ENCODE peak calls at places on chromosomes 6 and 20, in five cellular contexts. One of them, this sample, is unnamed.

GRCh38 chr6:100554228-100554627 is 89.5 kb upstream of the SIM1 start:
- DNase-seq in transverse colon: no peak
- DNase-seq in lung: no peak
- DNase-seq in A549: no peak
- DNase-seq in fibroblast of lung: no peak
- DNase-seq in this sample: no peak

GRCh38 chr20:51639206-51639832 is 96.8 kb upstream of the NFATC2 start:
- DNase-seq in transverse colon: peak; percentile 66
- DNase-seq in lung: peak; percentile 58
- DNase-seq in A549: peak; percentile 74
- DNase-seq in fibroblast of lung: peak; percentile 75
- DNase-seq in this sample: peak; percentile 68

GRCh38 chr6:116887884-116888283 is 10.8 kb downstream of the RFX6 start:
- DNase-seq in transverse colon: no peak
- DNase-seq in lung: no peak
- DNase-seq in A549: no peak
- DNase-seq in fibroblast of lung: no peak
- DNase-seq in this sample: no peak

GRCh38 chr6:30541515-30542403 is 14.5 kb downstream of the GNL1 start:
- DNase-seq in transverse colon: peak; percentile 82
- DNase-seq in lung: peak; percentile 74
- DNase-seq in A549: peak; percentile 52
- DNase-seq in fibroblast of lung: peak; percentile 92
- DNase-seq in this sample: peak; percentile 93

GRCh38 chr6:46452312-46452917 is 38.8 kb downstream of the RCAN2 start:
- DNase-seq in transverse colon: no peak
- DNase-seq in lung: no peak
- DNase-seq in A549: no peak
- DNase-seq in fibroblast of lung: no peak
- DNase-seq in this sample: no peak

GRCh38 chr6:158835616-158836221 is 16.6 kb upstream of the EZR start:
- DNase-seq in transverse colon: peak; percentile 63
- DNase-seq in lung: peak; percentile 68
- DNase-seq in A549: no peak
- DNase-seq in fibroblast of lung: peak; percentile 77
- DNase-seq in this sample: peak; percentile 71

GRCh38 chr6:126886106-126886505 is 232.4 kb upstream of the RSPO3 start:
- DNase-seq in transverse colon: no peak
- DNase-seq in lung: no peak
- DNase-seq in A549: no peak
- DNase-seq in fibroblast of lung: no peak
- DNase-seq in this sample: no peak

GRCh38 chr6:17004269-17004668 is 97.6 kb upstream of the STMND1 start:
- DNase-seq in transverse colon: no peak
- DNase-seq in lung: no peak
- DNase-seq in A549: no peak
- DNase-seq in fibroblast of lung: peak; percentile 33
- DNase-seq in this sample: no peak

GRCh38 chr6:79373880-79374279 is 139.4 kb upstream of the HMGN3 start:
- DNase-seq in transverse colon: no peak
- DNase-seq in lung: no peak
- DNase-seq in A549: no peak
- DNase-seq in fibroblast of lung: no peak
- DNase-seq in this sample: no peak

GRCh38 chr20:4802522-4802921 is 80.8 kb downstream of the PRND start:
- DNase-seq in transverse colon: no peak
- DNase-seq in lung: no peak
- DNase-seq in A549: no peak
- DNase-seq in fibroblast of lung: no peak
- DNase-seq in this sample: no peak

GRCh38 chr6:33112148-33112547 is 36.4 kb downstream of the HLA-DPB1 start:
- DNase-seq in transverse colon: no peak
- DNase-seq in lung: peak; percentile 58
- DNase-seq in A549: no peak
- DNase-seq in fibroblast of lung: peak; percentile 55
- DNase-seq in this sample: no peak

GRCh38 chr6:88823998-88824397 is 139.4 kb downstream of the RNGTT start:
- DNase-seq in transverse colon: no peak
- DNase-seq in lung: no peak
- DNase-seq in A549: no peak
- DNase-seq in fibroblast of lung: peak; percentile 32
- DNase-seq in this sample: no peak

GRCh38 chr6:35778437-35778836 is 2.0 kb downstream of the CLPSL2 start:
- DNase-seq in transverse colon: no peak
- DNase-seq in lung: no peak
- DNase-seq in A549: no peak
- DNase-seq in fibroblast of lung: no peak
- DNase-seq in this sample: no peak

GRCh38 chr6:104887350-104887749 is 27.6 kb upstream of the HACE1 start:
- DNase-seq in transverse colon: no peak
- DNase-seq in lung: no peak
- DNase-seq in A549: no peak
- DNase-seq in fibroblast of lung: peak; percentile 29
- DNase-seq in this sample: no peak

GRCh38 chr6:49634080-49634810 is 2.4 kb downstream of the RHAG start:
- DNase-seq in transverse colon: no peak
- DNase-seq in lung: no peak
- DNase-seq in A549: no peak
- DNase-seq in fibroblast of lung: no peak
- DNase-seq in this sample: no peak

GRCh38 chr6:114783083-114783482 is 440.3 kb upstream of the HS3ST5 start:
- DNase-seq in transverse colon: no peak
- DNase-seq in lung: no peak
- DNase-seq in A549: no peak
- DNase-seq in fibroblast of lung: no peak
- DNase-seq in this sample: no peak

DNA sequence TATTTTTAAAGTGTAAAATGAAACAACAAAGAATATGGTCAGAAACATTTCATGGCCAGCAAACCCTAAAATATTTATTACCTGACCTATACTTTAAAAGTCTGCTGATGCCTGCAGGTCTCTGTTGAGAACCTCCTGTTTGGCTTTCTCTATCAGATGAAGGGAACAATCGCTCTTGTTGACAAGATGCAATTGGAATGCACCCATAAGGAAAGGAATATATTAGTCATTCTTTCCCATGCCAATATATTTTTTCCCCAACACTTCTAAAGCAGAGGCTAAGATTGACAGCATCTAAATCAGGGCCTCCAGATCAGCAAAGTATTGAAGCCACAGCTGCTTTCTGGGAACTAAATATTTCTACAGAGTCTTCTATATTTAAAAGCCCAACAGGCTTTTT is 897.8 kb downstream of the EPHA7 start:
- DNase-seq in transverse colon: no peak
- DNase-seq in lung: no peak
- DNase-seq in A549: no peak
- DNase-seq in fibroblast of lung: no peak
- DNase-seq in this sample: no peak
- TF ChIP-seq CTCF in transverse colon: no peak
- TF ChIP-seq CTCF in lung: no peak
- TF ChIP-seq CTCF in A549: no peak
- TF ChIP-seq CTCF in fibroblast of lung: no peak
- TF ChIP-seq CTCF in this sample: no peak

GRCh38 chr20:45301824-45302251 is 4.8 kb upstream of the RBPJL start:
- DNase-seq in transverse colon: no peak
- DNase-seq in lung: no peak
- DNase-seq in A549: no peak
- DNase-seq in fibroblast of lung: no peak
- DNase-seq in this sample: no peak

GRCh38 chr20:45303586-45304463 is 2.8 kb upstream of the RBPJL start:
- DNase-seq in transverse colon: no peak
- DNase-seq in lung: no peak
- DNase-seq in A549: no peak
- DNase-seq in fibroblast of lung: no peak
- DNase-seq in this sample: no peak

GRCh38 chr20:45297786-45298497 is 8.7 kb upstream of the RBPJL start:
- DNase-seq in transverse colon: no peak
- DNase-seq in lung: no peak
- DNase-seq in A549: no peak
- DNase-seq in fibroblast of lung: no peak
- DNase-seq in this sample: no peak

GRCh38 chr20:45299786-45300185 is 6.9 kb upstream of the RBPJL start:
- DNase-seq in transverse colon: no peak
- DNase-seq in lung: no peak
- DNase-seq in A549: no peak
- DNase-seq in fibroblast of lung: no peak
- DNase-seq in this sample: no peak

GRCh38 chr20:45300961-45301360 is 5.7 kb upstream of the RBPJL start:
- DNase-seq in transverse colon: no peak
- DNase-seq in lung: no peak
- DNase-seq in A549: peak; percentile 71
- DNase-seq in fibroblast of lung: no peak
- DNase-seq in this sample: no peak
- TF ChIP-seq CTCF in transverse colon: no peak
- TF ChIP-seq CTCF in lung: no peak
- TF ChIP-seq CTCF in A549: no peak
- TF ChIP-seq CTCF in fibroblast of lung: peak; percentile 11
- TF ChIP-seq CTCF in this sample: peak; percentile 8

GRCh38 chr20:57692393-57692792 is 17.4 kb downstream of the PMEPA1 start:
- DNase-seq in transverse colon: no peak
- DNase-seq in lung: no peak
- DNase-seq in A549: no peak
- DNase-seq in fibroblast of lung: no peak
- DNase-seq in this sample: no peak

GRCh38 chr20:57695012-57695411 is 14.8 kb downstream of the PMEPA1 start:
- DNase-seq in transverse colon: no peak
- DNase-seq in lung: peak; percentile 68
- DNase-seq in A549: no peak
- DNase-seq in fibroblast of lung: no peak
- DNase-seq in this sample: no peak

GRCh38 chr20:57693002-57693582 is 16.7 kb downstream of the PMEPA1 start:
- DNase-seq in transverse colon: peak; percentile 85
- DNase-seq in lung: no peak
- DNase-seq in A549: no peak
- DNase-seq in fibroblast of lung: no peak
- DNase-seq in this sample: peak; percentile 83

GRCh38 chr20:57694481-57694880 is 15.3 kb downstream of the PMEPA1 start:
- DNase-seq in transverse colon: no peak
- DNase-seq in lung: no peak
- DNase-seq in A549: no peak
- DNase-seq in fibroblast of lung: no peak
- DNase-seq in this sample: no peak

DNA sequence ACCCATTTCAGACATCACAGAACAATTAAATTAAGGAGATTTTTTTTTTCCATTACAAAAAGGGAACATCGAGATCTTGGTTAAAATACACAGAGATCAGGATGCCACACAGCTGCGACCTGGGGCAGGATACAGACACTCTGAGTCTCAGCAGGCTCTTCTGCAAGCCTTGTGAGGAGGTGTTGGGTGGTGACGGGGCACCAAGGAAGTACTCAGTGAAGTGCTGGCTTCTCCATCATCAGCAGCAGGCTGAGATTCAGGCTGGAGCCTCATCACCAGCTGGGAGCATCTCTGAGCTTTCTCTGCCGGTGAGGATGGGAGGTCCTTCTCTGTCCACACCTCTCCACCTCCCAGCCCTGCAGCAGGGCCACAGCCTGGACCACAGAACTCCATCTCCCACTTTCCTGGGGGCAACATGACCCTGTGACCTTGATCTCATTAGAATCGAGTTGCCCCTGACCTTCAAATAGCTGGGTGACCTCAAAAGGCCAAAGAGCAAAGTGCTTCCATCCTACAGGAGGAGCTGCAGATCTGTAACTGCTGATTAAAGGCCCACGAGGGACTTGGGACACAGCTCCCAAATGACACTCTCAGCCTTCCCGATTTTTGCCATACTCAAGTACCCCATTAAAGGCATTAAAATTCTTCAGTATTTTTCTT is 16.0 kb downstream of the PMEPA1 start:
- DNase-seq in transverse colon: no peak
- DNase-seq in lung: no peak
- DNase-seq in A549: no peak
- DNase-seq in fibroblast of lung: no peak
- DNase-seq in this sample: no peak
- TF ChIP-seq CTCF in transverse colon: peak; percentile 7
- TF ChIP-seq CTCF in lung: no peak
- TF ChIP-seq CTCF in A549: no peak
- TF ChIP-seq CTCF in fibroblast of lung: no peak
- TF ChIP-seq CTCF in this sample: no peak

GRCh38 chr6:132780770-132781371 is 17.6 kb downstream of the SLC18B1 start:
- DNase-seq in transverse colon: no peak
- DNase-seq in lung: no peak
- DNase-seq in A549: no peak
- DNase-seq in fibroblast of lung: peak; percentile 64
- DNase-seq in this sample: no peak
- TF ChIP-seq CTCF in transverse colon: peak; percentile 19
- TF ChIP-seq CTCF in lung: no peak
- TF ChIP-seq CTCF in A549: no peak
- TF ChIP-seq CTCF in fibroblast of lung: peak; percentile 66
- TF ChIP-seq CTCF in this sample: no peak

GRCh38 chr20:38893056-38893455 is 33.2 kb upstream of the FAM83D start:
- DNase-seq in transverse colon: no peak
- DNase-seq in lung: no peak
- DNase-seq in A549: no peak
- DNase-seq in fibroblast of lung: no peak
- DNase-seq in this sample: no peak

GRCh38 chr20:38894091-38894847 is 31.9 kb upstream of the FAM83D start:
- DNase-seq in transverse colon: no peak
- DNase-seq in lung: no peak
- DNase-seq in A549: peak; percentile 71
- DNase-seq in fibroblast of lung: no peak
- DNase-seq in this sample: peak; percentile 34

GRCh38 chr20:38895098-38895949 is 30.9 kb upstream of the FAM83D start:
- DNase-seq in transverse colon: no peak
- DNase-seq in lung: no peak
- DNase-seq in A549: no peak
- DNase-seq in fibroblast of lung: no peak
- DNase-seq in this sample: no peak

GRCh38 chr20:38892091-38892981 is 33.9 kb upstream of the FAM83D start:
- DNase-seq in transverse colon: peak; percentile 13
- DNase-seq in lung: no peak
- DNase-seq in A549: no peak
- DNase-seq in fibroblast of lung: no peak
- DNase-seq in this sample: peak; percentile 59

GRCh38 chr20:38893485-38894090 is 32.6 kb upstream of the FAM83D start:
- DNase-seq in transverse colon: peak; percentile 78
- DNase-seq in lung: peak; percentile 50
- DNase-seq in A549: peak; percentile 83
- DNase-seq in fibroblast of lung: peak; percentile 27
- DNase-seq in this sample: peak; percentile 79
- TF ChIP-seq CTCF in transverse colon: peak; percentile 73
- TF ChIP-seq CTCF in lung: peak; percentile 84
- TF ChIP-seq CTCF in A549: peak; percentile 82
- TF ChIP-seq CTCF in fibroblast of lung: peak; percentile 80
- TF ChIP-seq CTCF in this sample: peak; percentile 97